ENCODE peak calls at places on chromosomes 2 and 18, in five cellular contexts. B is B cell, G is upper lobe of left lung, P is astrocyte of the spinal cord, X is kidney epithelial cell. A is an unnamed sample.

GRCh38 chr2:38386831-38387230 is 9.8 kb upstream of the ATL2 start:
- DNase-seq in P (no peak), B (no peak), X (no peak), G (no peak), A (no peak)

GRCh38 chr2:857081-857480 is 93.6 kb upstream of the SNTG2 start:
- DNase-seq in B (no peak), P (no peak), X (no peak), G (no peak), A (no peak)

GRCh38 chr2:51000849-51001617 is 30.9 kb downstream of the NRXN1 start:
- DNase-seq in G (no peak), B (no peak), X (no peak), P (no peak), A (no peak)

GRCh38 chr2:231124833-231125232 is at the start of gene HTR2B:
- DNase-seq in P (no peak), B (no peak), X (no peak), G (no peak), A (no peak)

GRCh38 chr2:225002039-225002655 is 40.1 kb downstream of the DOCK10 start:
- DNase-seq in G (no peak), P (peak; percentile 78), B (peak; percentile 81), X (no peak), A (no peak)

GRCh38 chr2:204453730-204454167 is 91.5 kb upstream of the PARD3B start:
- DNase-seq in P (no peak), B (no peak), X (no peak), G (peak; percentile 60), A (no peak)

GRCh38 chr2:29255006-29255405 is 139.8 kb downstream of the CLIP4 start:
- DNase-seq in G (no peak), P (no peak), B (no peak), X (no peak), A (no peak)

GRCh38 chr2:76197842-76198448 is 487.2 kb upstream of the GCFC2 start:
- DNase-seq in G (no peak), B (peak; percentile 30), P (peak; percentile 67), X (peak; percentile 31), A (peak; percentile 5)

GRCh38 chr2:106147159-106147558 is 46.9 kb downstream of the UXS1 start:
- DNase-seq in X (peak; percentile 76), P (peak; percentile 50), G (no peak), B (no peak), A (peak; percentile 1)

GRCh38 chr2:127173073-127173472 is 47.0 kb downstream of the CYP27C1 start:
- DNase-seq in X (no peak), B (no peak), G (no peak), P (peak; percentile 88), A (no peak)

GRCh38 chr2:202317080-202317859 is 51.7 kb downstream of the NOP58 start:
- DNase-seq in X (peak; percentile 35), G (no peak), P (peak; percentile 93), B (no peak), A (peak; percentile 73)

GRCh38 chr2:37412201-37412600 is 67.8 kb downstream of the QPCT start:
- DNase-seq in X (no peak), P (no peak), B (no peak), G (no peak), A (no peak)

GRCh38 chr2:160220545-160221009 is 20.5 kb upstream of the ITGB6 start:
- DNase-seq in P (no peak), B (no peak), G (no peak), X (no peak), A (no peak)

GRCh38 chr2:173831312-173832229 is 133.6 kb downstream of the SP3 start:
- DNase-seq in P (peak; percentile 69), G (no peak), X (peak; percentile 5), B (no peak), A (peak; percentile 16)

GRCh38 chr2:216306868-216307267 is 65.4 kb downstream of the MARCHF4 start:
- DNase-seq in B (no peak), G (no peak), X (no peak), P (no peak), A (no peak)

GRCh38 chr2:120262761-120263428 is 10.2 kb downstream of the RALB start:
- DNase-seq in P (no peak), X (no peak), G (no peak), B (no peak), A (no peak)

GRCh38 chr2:151716721-151717120 is 17.6 kb downstream of the NEB start:
- DNase-seq in G (no peak), X (peak; percentile 45), P (peak; percentile 6), B (no peak), A (no peak)

GRCh38 chr2:105278654-105279053 is 37.1 kb downstream of the GPR45 start:
- DNase-seq in G (no peak), P (no peak), B (no peak), X (no peak), A (no peak)

GRCh38 chr2:152743004-152743403 is 24.6 kb downstream of the ARL6IP6 start:
- DNase-seq in B (no peak), P (no peak), X (no peak), G (no peak), A (no peak)

GRCh38 chr2:101766871-101767739 is 69.6 kb downstream of the MAP4K4 start:
- DNase-seq in P (peak; percentile 96), B (no peak), G (no peak), X (peak; percentile 76), A (peak; percentile 73)

GRCh38 chr2:96541326-96541725 is 4.8 kb downstream of the ARID5A start:
- DNase-seq in P (peak; percentile 16), X (no peak), B (no peak), G (no peak), A (no peak)

GRCh38 chr2:231666171-231667095 is 41.9 kb upstream of the PTMA start:
- DNase-seq in G (peak; percentile 90), P (peak; percentile 90), X (peak; percentile 86), B (peak; percentile 56), A (peak; percentile 89)

GRCh38 chr2:135831180-135831812 is 5.7 kb downstream of the LCT start:
- DNase-seq in B (no peak), X (no peak), G (no peak), P (no peak), A (no peak)

GRCh38 chr2:219099319-219099718 is 38.6 kb upstream of the IHH start:
- DNase-seq in B (no peak), X (no peak), P (no peak), G (no peak), A (no peak)

DNA sequence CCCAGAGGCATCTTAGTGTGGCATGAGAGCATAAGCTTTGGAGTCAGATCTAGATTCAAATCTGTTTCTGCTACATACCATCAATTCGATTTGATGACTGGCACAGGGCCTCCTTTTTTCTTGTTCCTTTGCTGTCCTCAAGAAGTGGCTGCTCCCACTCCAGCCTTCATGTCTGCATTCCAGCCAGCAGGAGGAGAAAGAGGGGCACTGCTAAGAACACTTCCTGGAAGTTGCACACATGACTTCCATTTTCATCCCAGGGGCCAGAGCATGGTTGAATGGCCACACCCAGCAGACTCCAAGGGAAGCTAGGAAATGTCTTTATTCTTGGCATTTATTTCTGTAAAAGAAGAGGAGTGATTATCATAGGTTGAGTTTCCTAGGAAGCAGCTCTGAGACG is 50.4 kb downstream of the EML6 start:
- DNase-seq in G (no peak), B (no peak), X (no peak), P (no peak), A (no peak)
- TF ChIP-seq CTCF in G (no peak), B (no peak), X (peak; percentile 34), P (peak; percentile 16), A (peak; percentile 4)

GRCh38 chr2:39516347-39517101 is 79.4 kb upstream of the MAP4K3 start:
- DNase-seq in P (no peak), B (no peak), X (no peak), G (no peak), A (no peak)
- TF ChIP-seq CTCF in P (no peak), B (no peak), X (no peak), G (no peak), A (no peak)

GRCh38 chr2:21369787-21370186 is 246.0 kb downstream of the TDRD15 start:
- DNase-seq in G (no peak), X (no peak), B (no peak), P (no peak), A (no peak)

GRCh38 chr2:21371499-21372003 is 247.8 kb downstream of the TDRD15 start:
- DNase-seq in X (no peak), G (no peak), P (no peak), B (no peak), A (no peak)

GRCh38 chr2:21367421-21367820 is 243.7 kb downstream of the TDRD15 start:
- DNase-seq in X (no peak), P (peak; percentile 41), B (no peak), G (no peak), A (no peak)

DNA sequence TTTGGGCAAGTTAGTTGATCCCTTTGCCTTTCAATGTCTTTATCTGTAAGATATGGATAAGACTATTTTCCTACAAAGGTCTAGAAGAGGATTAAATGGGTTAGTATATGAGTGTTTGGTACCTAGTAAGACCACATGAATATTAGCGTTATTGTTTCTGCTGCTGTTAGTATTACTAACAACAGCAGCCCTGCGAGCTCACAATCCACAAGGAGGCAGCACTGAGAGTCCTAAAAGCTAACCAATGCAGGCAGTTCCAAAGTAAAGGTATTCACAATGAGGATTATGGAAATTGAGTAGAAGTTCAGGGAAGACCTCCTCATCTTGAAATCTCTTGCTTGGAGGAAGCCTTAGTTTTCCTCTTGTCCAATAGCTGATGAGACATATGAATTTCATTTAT is 248.9 kb downstream of the TDRD15 start:
- DNase-seq in X (no peak), B (no peak), P (no peak), G (no peak), A (no peak)
- TF ChIP-seq CTCF in X (peak; percentile 39), B (no peak), P (peak; percentile 6), G (peak; percentile 16), A (no peak)

GRCh38 chr18:62324917-62325805 is at the start of gene TNFRSF11A:
- DNase-seq in G (peak; percentile 93), B (peak; percentile 79), P (no peak), X (no peak), A (no peak)
- TF ChIP-seq CTCF in G (peak; percentile 33), B (peak; percentile 45), P (peak; percentile 24), X (no peak), A (no peak)

DNA sequence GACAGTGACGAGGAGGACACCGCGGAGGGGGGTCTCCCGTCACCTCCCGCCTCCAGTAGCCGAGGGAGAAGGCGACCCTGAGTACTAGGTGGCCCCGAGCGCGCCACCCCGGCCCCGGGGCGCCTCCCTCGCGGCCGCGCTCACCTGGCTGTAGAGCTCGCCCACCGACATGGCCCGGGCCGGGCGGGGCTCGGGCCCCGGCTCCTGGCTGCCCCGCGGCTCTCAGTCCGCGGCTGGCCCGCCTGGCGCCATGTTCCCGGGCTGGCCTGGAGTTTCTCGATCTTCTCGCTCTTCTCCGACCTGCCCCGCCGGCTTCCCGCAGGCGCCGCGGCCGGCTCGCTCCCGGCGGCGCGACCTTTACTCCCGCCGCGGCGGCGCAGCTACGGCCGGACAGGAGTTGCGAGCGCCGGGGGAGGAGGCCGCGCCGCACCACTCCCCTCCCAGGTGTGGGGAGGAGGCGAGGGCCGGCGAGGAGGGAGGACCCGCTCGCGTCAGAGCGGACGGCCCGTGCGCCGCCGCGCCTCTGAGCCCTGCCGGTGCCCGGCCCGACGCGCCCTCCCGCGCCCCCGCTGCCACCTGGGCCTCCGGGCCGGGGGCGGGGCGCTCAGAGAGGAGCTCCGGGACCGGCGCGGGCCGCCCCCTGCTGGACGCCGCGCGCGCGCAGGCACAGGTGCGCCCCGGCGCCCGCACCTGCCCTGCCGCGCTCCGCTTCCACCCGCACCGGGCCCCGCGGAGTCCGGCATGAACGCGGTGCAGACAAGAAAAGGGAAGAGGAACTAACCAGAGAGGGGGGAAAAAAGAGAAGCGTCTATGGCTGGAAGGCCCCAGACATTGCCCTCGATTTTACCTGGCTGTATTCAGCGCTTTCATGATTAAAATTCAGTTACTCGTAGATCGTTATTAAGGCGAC is at the start of gene MYO5B:
- DNase-seq in P (no peak), B (peak; percentile 84), X (no peak), G (peak; percentile 95), A (no peak)
- TF ChIP-seq CTCF in P (no peak), B (peak; percentile 22), X (no peak), G (peak; percentile 92), A (no peak)